ENCODE peak calls at places on chromosomes 16 and 17, in four cellular contexts. One of them, this sample, is unnamed.

GRCh38 chr16:2082171-2082982 is 34.6 kb downstream of the TSC2 start:
- DNase-seq in SK-N-SH: no peak
- DNase-seq in GM12891: no peak
- DNase-seq in K562: no peak
- DNase-seq in this sample: no peak

GRCh38 chr17:42107597-42108576 is 4.6 kb downstream of the DHX58 start:
- DNase-seq in K562: peak
- DNase-seq in GM12891: peak
- DNase-seq in SK-N-SH: peak
- DNase-seq in this sample: peak

GRCh38 chr16:69064789-69065313 is 40.6 kb upstream of the HAS3 start:
- DNase-seq in K562: no peak
- DNase-seq in GM12891: no peak
- DNase-seq in SK-N-SH: no peak
- DNase-seq in this sample: no peak

GRCh38 chr16:85777583-85778310 is 21.6 kb downstream of the EMC8 start:
- DNase-seq in SK-N-SH: no peak
- DNase-seq in K562: no peak
- DNase-seq in GM12891: no peak
- DNase-seq in this sample: no peak

GRCh38 chr17:6186998-6187397 is 116.8 kb downstream of the WSCD1 start:
- DNase-seq in K562: no peak
- DNase-seq in SK-N-SH: no peak
- DNase-seq in GM12891: no peak
- DNase-seq in this sample: no peak

GRCh38 chr16:3907586-3907985 is 27.1 kb upstream of the CREBBP start:
- DNase-seq in SK-N-SH: no peak
- DNase-seq in GM12891: no peak
- DNase-seq in K562: no peak
- DNase-seq in this sample: no peak

GRCh38 chr16:85750827-85751641 is at the start of gene C16orf74:
- DNase-seq in GM12891: peak
- DNase-seq in K562: peak
- DNase-seq in SK-N-SH: peak
- DNase-seq in this sample: peak

GRCh38 chr16:23365602-23366240 is 63.6 kb downstream of the SCNN1B start:
- DNase-seq in SK-N-SH: no peak
- DNase-seq in GM12891: no peak
- DNase-seq in K562: no peak
- DNase-seq in this sample: no peak

GRCh38 chr17:47323382-47324223 is at the start of gene EFCAB13:
- DNase-seq in GM12891: peak
- DNase-seq in SK-N-SH: peak
- DNase-seq in K562: peak
- DNase-seq in this sample: peak

GRCh38 chr17:47850692-47851573 is at the start of gene SP6:
- DNase-seq in GM12891: no peak
- DNase-seq in SK-N-SH: peak
- DNase-seq in K562: peak
- DNase-seq in this sample: no peak

GRCh38 chr17:40251576-40251975 is 32.5 kb downstream of the WIPF2 start:
- DNase-seq in SK-N-SH: no peak
- DNase-seq in K562: peak
- DNase-seq in GM12891: no peak
- DNase-seq in this sample: no peak

GRCh38 chr16:27722266-27722636 is 172.3 kb downstream of the KATNIP start:
- DNase-seq in SK-N-SH: no peak
- DNase-seq in GM12891: no peak
- DNase-seq in K562: no peak
- DNase-seq in this sample: no peak

GRCh38 chr17:58401287-58401686 is 16.0 kb downstream of the RNF43 start:
- DNase-seq in GM12891: no peak
- DNase-seq in K562: no peak
- DNase-seq in SK-N-SH: no peak
- DNase-seq in this sample: no peak

GRCh38 chr17:17847726-17848125 is 10.9 kb upstream of the SREBF1 start:
- DNase-seq in SK-N-SH: no peak
- DNase-seq in GM12891: no peak
- DNase-seq in K562: no peak
- DNase-seq in this sample: no peak

GRCh38 chr16:23949630-23950290 is 114.0 kb downstream of the PRKCB start:
- DNase-seq in K562: no peak
- DNase-seq in GM12891: peak
- DNase-seq in SK-N-SH: no peak
- DNase-seq in this sample: peak

GRCh38 chr17:28961391-28961790 is 10.1 kb upstream of the PHF12 start:
- DNase-seq in K562: no peak
- DNase-seq in SK-N-SH: no peak
- DNase-seq in GM12891: peak
- DNase-seq in this sample: no peak

GRCh38 chr17:42706732-42707131 is 24.4 kb downstream of the CNTNAP1 start:
- DNase-seq in K562: no peak
- DNase-seq in SK-N-SH: no peak
- DNase-seq in GM12891: no peak
- DNase-seq in this sample: no peak

GRCh38 chr16:66741971-66742396 is 9.4 kb downstream of the DYNC1LI2 start:
- DNase-seq in GM12891: no peak
- DNase-seq in K562: no peak
- DNase-seq in SK-N-SH: no peak
- DNase-seq in this sample: no peak

GRCh38 chr16:81315271-81316175 is 761 bp downstream of the GAN start:
- DNase-seq in SK-N-SH: peak
- DNase-seq in K562: peak
- DNase-seq in GM12891: peak
- DNase-seq in this sample: peak

GRCh38 chr17:29973005-29973404 is 31.6 kb downstream of the EFCAB5 start:
- DNase-seq in K562: no peak
- DNase-seq in SK-N-SH: no peak
- DNase-seq in GM12891: no peak
- DNase-seq in this sample: no peak

GRCh38 chr17:36999475-36999874 is 50.7 kb downstream of the AATF start:
- DNase-seq in SK-N-SH: no peak
- DNase-seq in K562: no peak
- DNase-seq in GM12891: no peak
- DNase-seq in this sample: no peak

GRCh38 chr17:75720656-75721462 is at the start of gene ITGB4:
- DNase-seq in GM12891: peak
- DNase-seq in K562: peak
- DNase-seq in SK-N-SH: peak
- DNase-seq in this sample: peak
- TF ChIP-seq TAF1 in GM12891: no peak
- TF ChIP-seq TAF1 in K562: no peak
- TF ChIP-seq TAF1 in SK-N-SH: no peak
- TF ChIP-seq TAF1 in this sample: no peak

GRCh38 chr17:2955931-2956582 is 107.3 kb downstream of the OR1D5 start:
- DNase-seq in K562: no peak
- DNase-seq in GM12891: no peak
- DNase-seq in SK-N-SH: no peak
- DNase-seq in this sample: no peak

GRCh38 chr17:2958706-2959222 is 104.6 kb downstream of the OR1D5 start:
- DNase-seq in GM12891: no peak
- DNase-seq in K562: no peak
- DNase-seq in SK-N-SH: no peak
- DNase-seq in this sample: no peak

GRCh38 chr17:2957631-2958286 is 105.6 kb downstream of the OR1D5 start:
- DNase-seq in GM12891: no peak
- DNase-seq in K562: no peak
- DNase-seq in SK-N-SH: no peak
- DNase-seq in this sample: no peak

GRCh38 chr17:2952174-2952845 is 111.1 kb downstream of the OR1D5 start:
- DNase-seq in GM12891: no peak
- DNase-seq in SK-N-SH: no peak
- DNase-seq in K562: no peak
- DNase-seq in this sample: no peak

GRCh38 chr17:2954898-2955445 is 108.4 kb downstream of the OR1D5 start:
- DNase-seq in GM12891: no peak
- DNase-seq in SK-N-SH: no peak
- DNase-seq in K562: no peak
- DNase-seq in this sample: no peak
- TF ChIP-seq POLR2AphosphoS5 in GM12891: no peak
- TF ChIP-seq POLR2AphosphoS5 in SK-N-SH: peak
- TF ChIP-seq POLR2AphosphoS5 in K562: no peak
- TF ChIP-seq POLR2AphosphoS5 in this sample: no peak

DNA sequence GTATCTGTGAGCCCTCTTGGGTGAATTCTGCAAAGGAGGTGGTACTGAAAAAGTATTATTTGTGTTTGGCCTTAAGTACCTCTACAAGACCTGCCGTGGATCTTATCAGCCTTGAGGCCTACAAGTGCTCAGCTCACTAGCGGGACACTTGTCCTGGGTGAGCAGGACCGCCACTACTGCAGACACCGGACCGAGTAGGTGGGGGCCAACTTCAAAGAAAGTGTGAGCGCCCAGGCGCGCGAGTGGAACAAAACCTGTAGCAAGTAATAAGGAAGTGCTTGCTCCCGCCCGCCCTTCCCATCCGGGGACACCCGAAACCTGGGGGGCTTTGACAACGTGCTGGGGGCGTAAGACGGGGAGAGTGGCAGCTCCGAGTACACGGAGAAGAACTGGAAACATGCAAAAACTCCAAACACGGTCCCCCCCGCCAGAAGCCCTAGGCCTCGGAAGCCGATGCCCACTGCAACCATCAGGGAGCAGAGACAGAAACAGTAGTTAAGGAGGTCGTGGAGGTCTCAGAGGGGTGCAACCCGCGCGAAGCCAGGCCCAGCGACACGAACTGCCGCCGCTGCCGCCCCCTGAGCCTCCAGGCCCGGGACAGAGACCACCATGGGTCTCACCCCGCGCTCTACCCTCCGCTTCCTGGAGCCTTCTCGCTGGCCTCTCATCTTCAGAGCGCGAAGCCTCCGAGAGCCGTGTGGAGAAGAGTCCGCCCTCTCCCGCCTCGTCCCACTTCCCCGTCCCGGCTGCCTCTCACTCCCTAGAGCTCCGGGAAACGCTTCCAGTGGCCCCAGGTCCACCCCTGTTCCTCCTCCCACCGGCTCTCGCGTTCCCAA is 563 bp downstream of the CNOT1 start:
- DNase-seq in GM12891: no peak
- DNase-seq in K562: peak
- DNase-seq in SK-N-SH: no peak
- DNase-seq in this sample: no peak
- TF ChIP-seq TAF1 in GM12891: peak
- TF ChIP-seq TAF1 in K562: peak
- TF ChIP-seq TAF1 in SK-N-SH: no peak
- TF ChIP-seq TAF1 in this sample: no peak

GRCh38 chr16:55118701-55119260 is 188.1 kb downstream of the IRX5 start:
- DNase-seq in SK-N-SH: no peak
- DNase-seq in GM12891: no peak
- DNase-seq in K562: no peak
- DNase-seq in this sample: no peak

GRCh38 chr16:55113195-55113594 is 182.5 kb downstream of the IRX5 start:
- DNase-seq in GM12891: no peak
- DNase-seq in K562: no peak
- DNase-seq in SK-N-SH: no peak
- DNase-seq in this sample: no peak

GRCh38 chr16:55115506-55115905 is 184.8 kb downstream of the IRX5 start:
- DNase-seq in SK-N-SH: no peak
- DNase-seq in GM12891: no peak
- DNase-seq in K562: no peak
- DNase-seq in this sample: no peak

GRCh38 chr16:55120408-55120807 is 189.7 kb downstream of the IRX5 start:
- DNase-seq in SK-N-SH: peak
- DNase-seq in K562: no peak
- DNase-seq in GM12891: no peak
- DNase-seq in this sample: no peak

GRCh38 chr16:55116165-55116894 is 185.7 kb downstream of the IRX5 start:
- DNase-seq in GM12891: no peak
- DNase-seq in SK-N-SH: no peak
- DNase-seq in K562: no peak
- DNase-seq in this sample: no peak
- TF ChIP-seq POLR2AphosphoS5 in GM12891: no peak
- TF ChIP-seq POLR2AphosphoS5 in SK-N-SH: no peak
- TF ChIP-seq POLR2AphosphoS5 in K562: no peak
- TF ChIP-seq POLR2AphosphoS5 in this sample: no peak

DNA sequence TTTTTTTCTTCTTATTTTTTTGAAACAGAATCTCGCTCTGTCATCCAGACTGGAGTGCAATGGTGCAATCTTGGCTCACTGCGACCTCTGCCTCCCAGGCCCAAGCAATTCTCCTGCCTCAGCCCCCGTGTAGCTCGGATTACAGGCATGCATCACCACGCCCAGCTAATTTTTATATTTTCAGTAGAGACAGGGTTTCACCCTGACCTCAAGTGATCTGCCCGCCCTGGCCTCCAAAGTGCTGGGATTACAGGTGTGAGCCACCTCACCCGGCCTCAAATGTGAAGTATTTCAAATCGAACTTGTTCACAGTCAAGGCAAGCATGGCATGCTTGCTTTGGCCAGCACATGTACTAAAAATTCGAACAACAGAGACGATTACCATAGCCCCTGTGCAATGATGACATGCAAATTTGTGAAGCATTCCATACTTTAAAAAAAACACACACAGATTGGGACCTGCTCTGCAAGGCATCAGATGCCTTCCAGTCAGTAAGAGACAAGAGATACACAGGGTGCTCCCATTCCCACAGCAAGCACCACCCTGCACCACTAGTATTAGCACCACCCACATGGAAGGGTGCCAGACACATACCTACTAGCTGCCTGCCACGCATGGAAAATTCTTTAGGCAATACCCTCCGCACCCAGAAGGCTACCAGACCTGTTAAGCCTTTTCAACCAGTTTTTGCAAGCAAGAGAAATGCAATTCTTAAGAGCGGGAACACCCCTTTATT is 47.2 kb downstream of the ANKRD11 start:
- DNase-seq in GM12891: no peak
- DNase-seq in SK-N-SH: peak
- DNase-seq in K562: no peak
- DNase-seq in this sample: no peak
- TF ChIP-seq TAF1 in GM12891: no peak
- TF ChIP-seq TAF1 in SK-N-SH: no peak
- TF ChIP-seq TAF1 in K562: no peak
- TF ChIP-seq TAF1 in this sample: no peak

DNA sequence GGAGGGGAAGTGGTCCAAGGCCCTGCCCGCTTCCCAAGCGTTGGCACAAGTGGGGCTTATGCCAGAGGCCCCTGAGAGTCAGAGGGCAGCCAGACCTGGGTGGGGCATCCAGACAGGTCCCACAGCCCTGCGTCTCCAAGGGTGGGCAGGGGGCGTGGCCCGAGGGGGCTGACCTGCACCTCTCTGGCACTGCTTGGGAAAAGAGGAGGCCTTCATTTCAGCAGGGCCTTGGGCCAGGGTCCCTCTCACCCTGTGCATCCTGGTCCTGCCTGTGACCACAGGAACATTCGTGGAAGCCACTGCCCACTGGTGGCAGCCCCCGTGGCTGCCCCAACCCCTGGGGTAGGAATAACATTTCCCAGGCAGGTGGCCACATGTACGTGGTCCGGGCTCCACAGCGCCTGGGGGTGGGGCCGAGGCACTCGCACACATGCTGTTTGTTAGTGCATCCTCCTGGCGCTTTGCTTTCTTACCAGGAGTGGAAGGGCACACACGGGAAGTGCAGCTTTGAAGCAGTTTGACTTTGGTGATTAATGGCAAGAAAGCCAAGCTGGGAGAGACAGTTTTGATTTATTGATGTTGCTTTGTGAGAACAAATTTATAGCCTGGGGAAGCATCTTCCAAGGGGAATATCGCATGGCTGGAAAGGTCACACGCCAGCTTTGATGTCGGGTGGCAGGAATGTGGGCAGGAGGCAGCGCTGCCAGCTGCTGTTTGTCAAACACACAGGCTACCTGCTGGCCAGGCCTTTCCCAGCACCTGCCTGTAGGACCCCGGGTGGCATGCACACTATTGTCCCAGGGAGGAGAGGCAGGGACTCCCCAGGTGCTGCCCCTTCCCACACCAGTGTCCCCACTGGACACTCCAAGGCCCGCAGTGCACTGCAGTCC is 4.3 kb downstream of the CENPX start:
- DNase-seq in GM12891: no peak
- DNase-seq in SK-N-SH: no peak
- DNase-seq in K562: no peak
- DNase-seq in this sample: no peak
- TF ChIP-seq POLR2AphosphoS5 in GM12891: no peak
- TF ChIP-seq POLR2AphosphoS5 in SK-N-SH: peak
- TF ChIP-seq POLR2AphosphoS5 in K562: no peak
- TF ChIP-seq POLR2AphosphoS5 in this sample: no peak

This sample was measured in GM12892.